ENCODE peak calls at places on chromosome 21, in seven cellular contexts. F is WTC11; D is brain microvascular endothelial cell; E is NCI-H774; Q is stimulated activated CD4-positive, alpha-beta T cell treated with anti-CD3 and anti-CD28 coated beads, Interleukin-2, amount 100 ng/mL, for 48 hours; W is ecto neural progenitor cell; X is GM04504. G is an unnamed sample.
A peak's percentile ranks its signal among the peaks of the same experiment; 100 is the strongest.

GRCh38 chr21:29074007-29074376 is 544 bp upstream of the CCT8 start:
- DNase-seq in F (no peak), D (no peak), E (no peak), Q (no peak), W (no peak), X (no peak), G (no peak)

GRCh38 chr21:35395728-35396127 is 346.6 kb upstream of the RUNX1 start:
- DNase-seq in F (no peak), D (no peak), E (no peak), Q (no peak), W (no peak), X (no peak), G (no peak)

GRCh38 chr21:37575536-37576083 is 209.0 kb downstream of the DYRK1A start:
- DNase-seq in F (no peak), D (no peak), E (no peak), Q (no peak), W (no peak), X (no peak), G (no peak)

GRCh38 chr21:21664871-21665270 is 666.7 kb downstream of the NCAM2 start:
- DNase-seq in F (no peak), D (no peak), E (no peak), Q (no peak), W (no peak), X (no peak), G (no peak)

GRCh38 chr21:35266546-35266945 is 217.4 kb upstream of the RUNX1 start:
- DNase-seq in F (no peak), D (no peak), E (no peak), Q (no peak), W (no peak), X (no peak), G (no peak)

GRCh38 chr21:42309753-42310213 is 5.4 kb downstream of the TFF3 start:
- DNase-seq in F (peak; percentile 85), D (peak; percentile 18), E (peak; percentile 23), Q (peak; percentile 81), W (peak; percentile 84), X (no peak), G (peak; percentile 38)

GRCh38 chr21:18832081-18832670 is 428.6 kb upstream of the TMPRSS15 start:
- DNase-seq in F (no peak), D (no peak), E (no peak), Q (no peak), W (no peak), X (no peak), G (no peak)

GRCh38 chr21:15617968-15618367 is 111.8 kb upstream of the USP25 start:
- DNase-seq in F (no peak), D (peak; percentile 76), E (no peak), Q (no peak), W (no peak), X (no peak), G (no peak)

GRCh38 chr21:44547656-44548331 is 3.5 kb downstream of the KRTAP10-2 start:
- DNase-seq in F (no peak), D (no peak), E (no peak), Q (no peak), W (no peak), X (no peak), G (no peak)

GRCh38 chr21:20452935-20453334 is 545.3 kb upstream of the NCAM2 start:
- DNase-seq in F (no peak), D (no peak), E (no peak), Q (no peak), W (no peak), X (no peak), G (no peak)

GRCh38 chr21:37373539-37373938 is 7.0 kb downstream of the DYRK1A start:
- DNase-seq in F (no peak), D (no peak), E (no peak), Q (no peak), W (no peak), X (no peak), G (no peak)

GRCh38 chr21:45994738-45995685 is 13.4 kb downstream of the COL6A1 start:
- DNase-seq in F (peak; percentile 10), D (no peak), E (no peak), Q (no peak), W (no peak), X (no peak), G (no peak)

GRCh38 chr21:40349591-40349990 is 482.4 kb downstream of the PCP4 start:
- DNase-seq in F (no peak), D (no peak), E (no peak), Q (no peak), W (no peak), X (no peak), G (no peak)

GRCh38 chr21:26717146-26717739 is 128.0 kb downstream of the ADAMTS1 start:
- DNase-seq in F (no peak), D (no peak), E (no peak), Q (no peak), W (no peak), X (no peak), G (no peak)

GRCh38 chr21:43609501-43610340 is 49.6 kb downstream of the HSF2BP start:
- DNase-seq in F (no peak), D (peak; percentile 69), E (peak; percentile 53), Q (no peak), W (no peak), X (no peak), G (no peak)

GRCh38 chr21:46157396-46157986 is 2.1 kb upstream of the FTCD start:
- DNase-seq in F (no peak), D (no peak), E (no peak), Q (no peak), W (peak; percentile 33), X (no peak), G (no peak)

GRCh38 chr21:33663241-33663640 is 20.9 kb downstream of the ITSN1 start:
- DNase-seq in F (no peak), D (no peak), E (no peak), Q (no peak), W (no peak), X (no peak), G (no peak)

GRCh38 chr21:39518845-39519205 is 67.1 kb downstream of the SH3BGR start:
- DNase-seq in F (no peak), D (no peak), E (no peak), Q (no peak), W (no peak), X (peak; percentile 1), G (no peak)

GRCh38 chr21:31397515-31397926 is 53.5 kb upstream of the TIAM1 start:
- DNase-seq in F (no peak), D (no peak), E (no peak), Q (no peak), W (no peak), X (no peak), G (no peak)

GRCh38 chr21:16794944-16795343 is 717.9 kb upstream of the CXADR start:
- DNase-seq in F (no peak), D (peak; percentile 97), E (no peak), Q (no peak), W (no peak), X (peak; percentile 72), G (no peak)

GRCh38 chr21:39610705-39611104 is 2.0 kb upstream of the B3GALT5 start:
- DNase-seq in F (peak; percentile 64), D (no peak), E (no peak), Q (no peak), W (no peak), X (no peak), G (no peak)

GRCh38 chr21:34900376-34900775 is 148.7 kb downstream of the RUNX1 start:
- DNase-seq in F (no peak), D (no peak), E (no peak), Q (no peak), W (no peak), X (no peak), G (no peak)

GRCh38 chr21:26389971-26390641 is 183.0 kb downstream of the CYYR1 start:
- DNase-seq in F (no peak), D (peak; percentile 53), E (no peak), Q (no peak), W (no peak), X (peak; percentile 43), G (no peak)

GRCh38 chr21:43645414-43645891 is 13.8 kb downstream of the HSF2BP start:
- DNase-seq in F (peak; percentile 23), D (peak; percentile 84), E (no peak), Q (no peak), W (no peak), X (peak; percentile 59), G (no peak)

GRCh38 chr21:22288885-22289509 is 1290.8 kb downstream of the NCAM2 start:
- DNase-seq in F (no peak), D (no peak), E (no peak), Q (no peak), W (no peak), X (no peak), G (no peak)

GRCh38 chr21:35204850-35205564 is 155.9 kb upstream of the RUNX1 start:
- DNase-seq in F (no peak), D (peak; percentile 93), E (no peak), Q (peak; percentile 23), W (no peak), X (peak; percentile 82), G (no peak)

GRCh38 chr21:38753114-38754100 is 52.3 kb upstream of the ETS2 start:
- DNase-seq in F (no peak), D (no peak), E (no peak), Q (no peak), W (no peak), X (no peak), G (no peak)

GRCh38 chr21:44880762-44881585 is 7.5 kb upstream of the PTTG1IP start:
- DNase-seq in F (no peak), D (peak; percentile 32), E (no peak), Q (no peak), W (no peak), X (peak; percentile 36), G (no peak)

G was measured in GM18507.